ENCODE peak calls at places on chromosomes 6 and 20, in seven cellular contexts. R is AG04450, X is tibial nerve, O is HepG2, A is heart right ventricle, L is colonic mucosa, D is endodermal cell. Y is an unnamed sample.

GRCh38 chr6:51618563-51618962 is 468.9 kb downstream of the PKHD1 start:
- DNase-seq in R (no peak), X (no peak), O (peak; percentile 30), A (no peak), L (no peak), D (no peak), Y (peak; percentile 28)

GRCh38 chr6:14270142-14270893 is 152.7 kb downstream of the CD83 start:
- DNase-seq in R (no peak), X (no peak), O (no peak), A (no peak), L (no peak), D (no peak), Y (no peak)

GRCh38 chr6:159727717-159728440 is 573 bp downstream of the WTAP start:
- DNase-seq in R (no peak), X (no peak), O (peak; percentile 29), A (no peak), L (no peak), D (no peak), Y (peak; percentile 42)

GRCh38 chr6:83884523-83884922 is 25.0 kb downstream of the CYB5R4 start:
- DNase-seq in R (no peak), X (no peak), O (peak; percentile 27), A (no peak), L (no peak), D (no peak), Y (peak; percentile 59)

GRCh38 chr6:108653864-108654402 is 93.2 kb downstream of the FOXO3 start:
- DNase-seq in R (no peak), X (peak; percentile 55), O (no peak), A (peak; percentile 61), L (no peak), D (no peak), Y (peak; percentile 8)

GRCh38 chr20:36645998-36646397 is at the start of gene SLA2:
- DNase-seq in R (no peak), X (no peak), O (no peak), A (no peak), L (peak; percentile 32), D (no peak), Y (peak; percentile 53)

GRCh38 chr6:50974319-50974718 is 155.6 kb downstream of the TFAP2B start:
- DNase-seq in R (no peak), X (no peak), O (no peak), A (no peak), L (no peak), D (peak; percentile 56), Y (no peak)

GRCh38 chr20:1897965-1898464 is 2.8 kb downstream of the SIRPA start:
- DNase-seq in R (no peak), X (no peak), O (no peak), A (no peak), L (peak; percentile 27), D (no peak), Y (no peak)

GRCh38 chr20:54624701-54625472 is 149.5 kb downstream of the DOK5 start:
- DNase-seq in R (no peak), X (no peak), O (no peak), A (no peak), L (no peak), D (peak; percentile 66), Y (no peak)

GRCh38 chr20:60038400-60038799 is 80.2 kb downstream of the CDH26 start:
- DNase-seq in R (no peak), X (no peak), O (no peak), A (no peak), L (no peak), D (peak; percentile 52), Y (no peak)

GRCh38 chr6:38131527-38131965 is 312.0 kb downstream of the ZFAND3 start:
- DNase-seq in R (peak; percentile 91), X (no peak), O (no peak), A (no peak), L (no peak), D (no peak), Y (no peak)

GRCh38 chr20:19272976-19273654 is 60.7 kb downstream of the SLC24A3 start:
- DNase-seq in R (no peak), X (no peak), O (no peak), A (no peak), L (no peak), D (no peak), Y (no peak)

GRCh38 chr6:116572162-116572561 is 858 bp downstream of the RWDD1 start:
- DNase-seq in R (no peak), X (no peak), O (peak; percentile 50), A (no peak), L (peak; percentile 41), D (no peak), Y (peak; percentile 69)

GRCh38 chr20:58890073-58890453 is 37.5 kb downstream of the GNAS start:
- DNase-seq in R (no peak), X (no peak), O (no peak), A (no peak), L (no peak), D (no peak), Y (peak; percentile 7)

GRCh38 chr6:136823128-136823660 is 802 bp downstream of the PEX7 start:
- DNase-seq in R (no peak), X (no peak), O (no peak), A (peak; percentile 17), L (no peak), D (no peak), Y (no peak)

GRCh38 chr6:136466789-136467585 is 83.2 kb downstream of the MAP7 start:
- DNase-seq in R (no peak), X (no peak), O (no peak), A (no peak), L (no peak), D (no peak), Y (no peak)

GRCh38 chr6:75896526-75896925 is 147.5 kb downstream of the MYO6 start:
- DNase-seq in R (no peak), X (no peak), O (no peak), A (no peak), L (no peak), D (no peak), Y (no peak)

GRCh38 chr20:8431538-8432434 is 299.7 kb downstream of the PLCB1 start:
- DNase-seq in R (no peak), X (peak; percentile 21), O (no peak), A (peak; percentile 73), L (peak; percentile 21), D (peak; percentile 66), Y (peak; percentile 68)

GRCh38 chr6:108564178-108564577 is 3.5 kb downstream of the FOXO3 start:
- DNase-seq in R (no peak), X (no peak), O (no peak), A (no peak), L (no peak), D (no peak), Y (no peak)

GRCh38 chr6:23003671-23004598 is 434.6 kb downstream of the HDGFL1 start:
- DNase-seq in R (peak; percentile 16), X (no peak), O (no peak), A (no peak), L (no peak), D (no peak), Y (no peak)

GRCh38 chr6:16105874-16106273 is 23.0 kb upstream of the MYLIP start:
- DNase-seq in R (no peak), X (no peak), O (no peak), A (no peak), L (no peak), D (no peak), Y (no peak)

GRCh38 chr6:83958250-83958685 is 75.3 kb upstream of the MRAP2 start:
- DNase-seq in R (peak; percentile 1), X (no peak), O (no peak), A (no peak), L (no peak), D (no peak), Y (no peak)

GRCh38 chr6:42429836-42430235 is 21.9 kb downstream of the TRERF1 start:
- DNase-seq in R (no peak), X (no peak), O (no peak), A (no peak), L (no peak), D (no peak), Y (no peak)

DNA sequence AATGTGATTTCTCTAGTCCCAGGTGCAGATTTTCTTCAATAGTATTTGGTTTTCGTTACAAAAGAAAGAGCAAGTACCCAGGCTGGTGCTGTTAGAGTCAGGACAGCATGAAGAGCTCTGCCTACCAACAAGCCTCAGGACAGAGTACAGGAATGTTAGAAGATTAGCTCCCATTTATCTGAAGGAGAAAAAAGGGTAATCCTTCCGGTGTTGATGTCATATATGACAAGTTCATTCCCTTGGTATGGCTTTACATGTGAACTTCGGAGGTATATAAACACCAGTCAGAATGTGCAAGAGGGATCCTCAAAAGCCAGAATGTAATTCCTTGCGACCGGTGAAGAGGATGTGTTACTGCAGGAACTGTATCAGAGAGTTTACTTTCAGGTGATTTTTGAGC is 194.1 kb upstream of the ZNF184 start:
- DNase-seq in R (no peak), X (no peak), O (no peak), A (no peak), L (no peak), D (no peak), Y (no peak)
- H3K4me3 ChIP-seq in R (no peak overlapping the region), X (no peak overlapping the region), O (peak overlapping the region; percentile 64), A (no peak overlapping the region), L (no peak overlapping the region), D (peak overlapping the region; percentile 88), Y (no peak overlapping the region)

DNA sequence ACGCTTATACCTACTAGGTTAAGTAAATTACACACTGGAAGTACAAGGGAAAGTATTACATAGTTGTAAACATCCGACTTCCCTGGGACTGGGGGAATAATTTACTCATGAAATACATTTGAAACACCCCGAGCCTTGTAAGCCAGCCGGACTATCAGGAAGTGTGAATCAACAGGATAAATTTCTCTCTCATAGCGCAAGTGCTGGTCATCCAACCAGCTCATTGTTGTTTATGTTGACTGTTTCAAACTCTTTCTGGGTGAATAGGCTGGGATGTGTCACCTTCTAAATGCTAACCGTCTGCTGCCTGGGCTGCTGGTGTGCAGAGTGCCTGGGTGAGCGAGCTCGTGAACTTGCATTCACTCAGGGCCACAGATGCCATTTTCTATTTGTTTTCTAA is 5.0 kb downstream of the BMP6 start:
- DNase-seq in R (peak; percentile 45), X (no peak), O (peak; percentile 39), A (no peak), L (no peak), D (no peak), Y (no peak)
- H3K27me3 ChIP-seq in R (peaks cover 20% of the 10 kb centered on the region), X (no peaks in the 10 kb centered on the region), O (peaks cover 94% of the 10 kb centered on the region), A (peaks cover 45% of the 10 kb centered on the region), L (peaks cover 35% of the 10 kb centered on the region), D (peaks cover 56% of the 10 kb centered on the region), Y (no peaks in the 10 kb centered on the region)

GRCh38 chr6:89347825-89348224 is 4.7 kb downstream of the UBE2J1 start:
- DNase-seq in R (no peak), X (no peak), O (no peak), A (no peak), L (no peak), D (no peak), Y (no peak)
- H3K4me3 ChIP-seq in R (no peak overlapping the region), X (no peak overlapping the region), O (no peak overlapping the region), A (no peak overlapping the region), L (no peak overlapping the region), D (no peak overlapping the region), Y (no peak overlapping the region)

GRCh38 chr20:61877331-61877730 is 188.3 kb downstream of the TAF4 start:
- DNase-seq in R (no peak), X (no peak), O (no peak), A (no peak), L (no peak), D (no peak), Y (no peak)

GRCh38 chr20:61876931-61877330 is 188.8 kb downstream of the TAF4 start:
- DNase-seq in R (no peak), X (no peak), O (no peak), A (no peak), L (no peak), D (no peak), Y (no peak)

GRCh38 chr20:61878478-61879302 is 187.0 kb downstream of the TAF4 start:
- DNase-seq in R (no peak), X (no peak), O (no peak), A (no peak), L (no peak), D (no peak), Y (no peak)

GRCh38 chr20:61879303-61879620 is 186.4 kb downstream of the TAF4 start:
- DNase-seq in R (no peak), X (no peak), O (no peak), A (no peak), L (no peak), D (no peak), Y (no peak)

GRCh38 chr20:61877776-61878477 is 187.8 kb downstream of the TAF4 start:
- DNase-seq in R (no peak), X (no peak), O (no peak), A (no peak), L (no peak), D (no peak), Y (no peak)
- H3K27me3 ChIP-seq in R (no peaks in the 10 kb centered on the region), X (no peaks in the 10 kb centered on the region), O (peaks cover 95% of the 10 kb centered on the region), A (peaks cover 16% of the 10 kb centered on the region), L (no peaks in the 10 kb centered on the region), D (no peaks in the 10 kb centered on the region), Y (no peaks in the 10 kb centered on the region)